ENCODE peak calls at places on chromosomes 3 and 15, in seven cellular contexts. N is epithelial cell of esophagus, R is AG04450, P is body of pancreas, U is SK-N-SH, T is omental fat pad, A is fibroblast of lung. Z is an unnamed sample.

GRCh38 chr3:61181874-61182273 is 69.4 kb downstream of the FHIT start:
- DNase-seq in R (no peak), A (peak), N (peak), T (no peak), P (no peak), U (no peak), Z (no peak)

GRCh38 chr3:156459434-156459833 is 95.5 kb downstream of the SSR3 start:
- DNase-seq in P (no peak), U (no peak), N (peak), A (no peak), T (no peak), R (no peak), Z (no peak)

GRCh38 chr15:39194431-39194830 is 386.4 kb upstream of the THBS1 start:
- DNase-seq in N (no peak), A (peak), U (no peak), T (no peak), P (no peak), R (no peak), Z (no peak)

GRCh38 chr3:112871735-112872134 is 25.1 kb upstream of the CD200R1L start:
- DNase-seq in T (no peak), R (no peak), A (no peak), U (no peak), N (no peak), P (no peak), Z (no peak)

GRCh38 chr3:11390411-11391171 is 118.4 kb downstream of the ATG7 start:
- DNase-seq in P (no peak), R (no peak), A (peak), T (no peak), U (no peak), N (no peak), Z (no peak)

GRCh38 chr3:124221286-124221821 is 229.4 kb upstream of the ROPN1 start:
- DNase-seq in U (no peak), R (no peak), T (no peak), P (no peak), N (no peak), A (no peak), Z (no peak)

GRCh38 chr3:108099203-108099602 is 8.4 kb upstream of the CD47 start:
- DNase-seq in P (no peak), T (no peak), R (no peak), A (no peak), N (no peak), U (no peak), Z (no peak)

GRCh38 chr15:86691091-86691490 is 611.4 kb downstream of the AGBL1 start:
- DNase-seq in P (no peak), N (no peak), R (no peak), U (no peak), T (no peak), A (no peak), Z (no peak)

GRCh38 chr15:69782809-69783208 is 314.9 kb downstream of the TLE3 start:
- DNase-seq in N (no peak), R (no peak), T (no peak), U (no peak), A (no peak), P (no peak), Z (no peak)

GRCh38 chr3:143972495-143973351 is 1.1 kb downstream of the DIPK2A start:
- DNase-seq in R (peak), A (peak), T (peak), P (peak), U (peak), N (peak), Z (no peak)

GRCh38 chr3:115986555-115987207 is 363.4 kb downstream of the GAP43 start:
- DNase-seq in U (peak), P (no peak), A (peak), T (no peak), R (no peak), N (peak), Z (no peak)

GRCh38 chr3:186277268-186277909 is 84.6 kb downstream of the DGKG start:
- DNase-seq in R (peak), P (no peak), N (peak), T (no peak), U (no peak), A (peak), Z (no peak)

GRCh38 chr3:73999501-73999900 is 374.8 kb upstream of the PDZRN3 start:
- DNase-seq in A (peak), P (no peak), U (no peak), R (no peak), N (no peak), T (no peak), Z (no peak)

GRCh38 chr3:120049881-120050539 is 44.2 kb downstream of the GSK3B start:
- DNase-seq in N (no peak), R (no peak), P (no peak), T (no peak), U (no peak), A (no peak), Z (no peak)

GRCh38 chr15:69557340-69558137 is 104.9 kb downstream of the RPLP1 start:
- DNase-seq in U (no peak), A (peak), T (peak), P (no peak), R (peak), N (peak), Z (peak)

GRCh38 chr3:127699098-127699945 is 26.6 kb downstream of the ABTB1 start:
- DNase-seq in P (no peak), U (no peak), A (peak), N (peak), R (no peak), T (no peak), Z (no peak)

DNA sequence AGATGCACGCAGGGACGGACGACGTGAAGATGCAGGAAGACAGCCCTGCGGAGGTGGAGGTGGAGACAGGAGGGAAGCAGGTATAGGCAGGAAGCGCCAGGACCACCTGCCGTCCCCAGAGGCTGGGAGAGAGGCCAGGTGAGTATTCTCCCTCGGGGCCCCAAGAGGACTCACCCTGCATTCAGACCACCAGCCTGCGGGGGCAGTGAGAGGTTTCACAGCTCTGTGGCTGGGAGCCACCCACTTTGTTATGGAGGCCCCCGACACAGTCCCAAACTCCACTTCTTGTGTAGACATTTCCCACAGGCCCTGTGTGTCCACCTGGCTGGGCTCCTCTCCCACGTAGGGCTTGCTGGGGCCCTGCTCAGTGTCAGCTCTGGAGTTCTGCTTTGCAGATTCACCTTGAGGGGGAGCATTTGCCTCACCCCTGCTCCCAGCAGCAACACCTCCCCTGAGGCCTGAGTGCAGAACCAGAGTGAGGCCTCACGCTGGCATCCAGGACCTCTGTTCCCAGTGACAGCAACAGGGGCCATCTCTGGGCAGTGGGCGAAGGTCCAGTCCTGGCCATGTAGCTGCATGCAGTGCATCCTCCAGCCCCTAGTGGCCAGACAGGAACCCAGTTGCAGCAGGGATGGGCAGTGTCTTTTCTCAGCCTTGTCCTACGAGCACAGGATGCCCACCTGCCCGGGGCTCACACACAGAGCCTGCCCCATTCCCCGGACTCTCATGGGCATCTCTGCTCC is 119.4 kb upstream of the IQSEC1 start:
- DNase-seq in A (no peak), U (peak), N (no peak), P (no peak), T (no peak), R (no peak), Z (no peak)
- TF ChIP-seq CTCF in A (no peak), U (peak), N (peak), P (no peak), T (no peak), R (peak), Z (no peak)

GRCh38 chr3:12613250-12613649 is 50.7 kb downstream of the RAF1 start:
- DNase-seq in N (no peak), T (no peak), U (no peak), R (no peak), P (no peak), A (no peak), Z (no peak)

GRCh38 chr3:12608368-12608767 is 51.5 kb downstream of the MKRN2 start:
- DNase-seq in U (no peak), N (no peak), P (no peak), R (no peak), A (no peak), T (no peak), Z (no peak)

GRCh38 chr3:12615263-12615662 is 48.7 kb downstream of the RAF1 start:
- DNase-seq in R (no peak), U (no peak), P (no peak), N (no peak), A (no peak), T (no peak), Z (no peak)

GRCh38 chr3:12612514-12613226 is 51.2 kb downstream of the RAF1 start:
- DNase-seq in P (no peak), A (no peak), T (no peak), U (no peak), R (no peak), N (no peak), Z (no peak)

DNA sequence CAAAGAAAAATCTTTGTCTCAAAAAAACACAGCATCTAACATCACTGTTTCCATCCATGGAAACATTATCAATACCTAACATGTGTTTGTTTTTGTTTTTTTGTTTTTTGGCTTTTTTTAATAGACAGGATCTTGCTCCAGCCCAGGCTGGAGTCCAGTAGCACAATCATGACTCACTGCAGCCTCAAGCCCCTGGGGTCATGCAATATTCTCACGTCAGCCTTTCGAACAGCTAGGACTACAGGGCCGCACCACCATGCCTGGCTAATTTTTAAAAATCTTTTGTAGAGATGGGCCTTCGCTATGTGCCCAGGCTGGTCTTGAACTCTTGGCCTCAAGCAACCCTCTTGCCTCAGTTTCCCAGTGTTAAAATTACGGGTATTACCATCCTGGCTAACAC is 52.8 kb downstream of the RAF1 start:
- DNase-seq in T (no peak), R (no peak), A (no peak), N (no peak), P (no peak), U (no peak), Z (no peak)
- TF ChIP-seq CTCF in T (no peak), R (no peak), A (no peak), N (no peak), P (no peak), U (no peak), Z (no peak)

GRCh38 chr3:114336122-114336697 is 42.4 kb downstream of the TIGIT start:
- DNase-seq in R (no peak), P (no peak), N (no peak), T (no peak), A (peak), U (no peak), Z (no peak)
- TF ChIP-seq CTCF in R (peak), P (no peak), N (peak), T (no peak), A (peak), U (peak), Z (peak)

GRCh38 chr3:196048922-196049566 is 32.8 kb downstream of the TFRC start:
- DNase-seq in U (no peak), R (no peak), T (no peak), P (no peak), N (no peak), A (no peak), Z (no peak)

GRCh38 chr3:196053487-196053886 is 28.4 kb downstream of the TFRC start:
- DNase-seq in T (no peak), R (no peak), A (no peak), P (no peak), U (no peak), N (no peak), Z (no peak)

GRCh38 chr3:196049567-196050122 is 32.2 kb downstream of the TFRC start:
- DNase-seq in R (no peak), N (no peak), U (no peak), T (no peak), A (no peak), P (no peak), Z (no peak)

GRCh38 chr3:196050597-196050996 is 31.3 kb downstream of the TFRC start:
- DNase-seq in R (no peak), P (no peak), T (no peak), A (no peak), U (peak), N (no peak), Z (no peak)

GRCh38 chr3:196051336-196052076 is 30.4 kb downstream of the TFRC start:
- DNase-seq in A (no peak), T (no peak), N (no peak), R (no peak), U (no peak), P (no peak), Z (no peak)
- TF ChIP-seq CTCF in A (no peak), T (no peak), N (no peak), R (no peak), U (no peak), P (no peak), Z (no peak)

GRCh38 chr15:73632670-73633058 is 525 bp downstream of the NPTN start:
- DNase-seq in U (no peak), N (no peak), R (no peak), A (no peak), P (no peak), T (no peak), Z (no peak)
- TF ChIP-seq CTCF in U (no peak), N (no peak), R (no peak), A (no peak), P (no peak), T (no peak), Z (no peak)

DNA sequence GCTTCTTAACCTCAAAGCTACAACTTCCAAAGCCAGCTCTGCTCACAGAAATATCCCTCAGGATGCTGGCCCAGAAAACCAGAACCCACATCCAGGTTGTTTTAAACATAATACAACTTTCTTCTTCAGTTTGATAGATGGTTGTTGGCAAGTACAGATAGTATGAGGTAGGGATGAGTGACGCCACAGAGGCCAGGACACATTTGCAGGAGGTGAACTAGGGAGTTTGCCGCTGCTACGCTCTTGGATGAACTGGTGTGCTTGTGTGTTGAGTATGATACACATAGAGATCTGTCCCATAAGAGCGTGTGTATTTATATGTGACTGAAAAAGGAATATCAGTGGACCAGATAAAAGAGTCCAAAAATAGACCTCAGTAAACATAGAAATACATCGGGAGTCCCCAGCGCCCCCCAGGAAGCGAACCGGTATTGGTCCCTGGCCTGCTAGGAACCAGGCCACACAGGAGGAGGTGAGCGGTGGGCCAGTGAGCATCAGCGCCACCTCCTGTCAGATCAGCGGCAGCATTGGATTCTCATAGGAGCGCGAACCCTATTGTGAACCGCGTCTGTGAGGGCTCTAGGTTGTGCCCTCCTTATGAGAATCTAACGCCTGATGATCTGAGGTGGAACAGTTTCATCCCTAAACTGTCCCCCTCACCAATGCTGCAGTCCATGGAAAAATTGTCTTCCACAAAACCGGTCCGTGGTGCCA is 98.0 kb downstream of the LRRK1 start:
- DNase-seq in R (no peak), A (no peak), P (no peak), U (no peak), N (no peak), T (no peak), Z (no peak)
- TF ChIP-seq CTCF in R (no peak), A (peak), P (no peak), U (peak), N (no peak), T (no peak), Z (no peak)